ENCODE peak calls at places on chromosome 10, in six cellular contexts. N is kidney, R is cardiac muscle cell, X is upper lobe of left lung, P is psoas muscle, H is ovary. C is an unnamed sample.

GRCh38 chr10:76433161-76434005 is 1002.0 kb downstream of the LRMDA start:
- DNase-seq in N (no peak), R (no peak), X (peak; percentile 67), P (no peak), H (no peak), C (no peak)

GRCh38 chr10:77756319-77757232 is 119.0 kb upstream of the KCNMA1 start:
- DNase-seq in N (no peak), R (peak; percentile 84), X (no peak), P (peak; percentile 33), H (no peak), C (no peak)

GRCh38 chr10:51159841-51160240 is 85.6 kb downstream of the PRKG1 start:
- DNase-seq in N (no peak), R (peak; percentile 48), X (no peak), P (no peak), H (no peak), C (no peak)

GRCh38 chr10:51325649-51326048 is 251.4 kb downstream of the PRKG1 start:
- DNase-seq in N (no peak), R (no peak), X (no peak), P (no peak), H (no peak), C (no peak)

GRCh38 chr10:27450225-27450624 is 53.9 kb upstream of the RAB18 start:
- DNase-seq in N (no peak), R (no peak), X (no peak), P (no peak), H (no peak), C (no peak)

GRCh38 chr10:44860811-44861751 is 50.1 kb upstream of the TMEM72 start:
- DNase-seq in N (no peak), R (peak; percentile 60), X (no peak), P (peak; percentile 58), H (no peak), C (peak; percentile 70)

GRCh38 chr10:48800283-48800675 is 115.6 kb downstream of the WDFY4 start:
- DNase-seq in N (no peak), R (no peak), X (peak; percentile 34), P (no peak), H (no peak), C (no peak)

GRCh38 chr10:58089739-58090138 is 178.0 kb downstream of the IPMK start:
- DNase-seq in N (no peak), R (no peak), X (no peak), P (no peak), H (no peak), C (no peak)

DNA sequence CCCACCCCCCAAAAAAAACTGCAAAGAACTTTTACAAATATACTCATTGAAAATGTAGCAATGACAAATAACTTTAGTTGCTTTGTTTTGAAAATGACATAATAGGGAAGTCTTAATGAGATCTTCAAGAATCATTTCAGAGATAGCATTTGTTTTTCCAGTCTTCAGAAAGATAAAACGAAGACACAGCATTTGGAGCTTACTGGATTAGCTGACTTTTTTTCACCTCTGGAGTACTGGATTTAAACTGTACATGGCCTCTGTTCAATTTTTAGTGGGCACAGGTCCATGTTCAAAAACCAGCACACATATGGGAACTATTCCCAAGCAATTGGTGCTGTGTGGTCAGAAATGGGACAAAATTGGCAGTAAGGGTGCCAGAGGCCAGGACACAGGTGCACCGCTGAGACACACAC is 3.9 kb downstream of the RAB11FIP2 start:
- DNase-seq in N (no peak), R (no peak), X (no peak), P (no peak), H (no peak), C (no peak)
- H3K4me1 ChIP-seq in N (peaks cover 6% of the 10 kb centered on the region), R (peaks cover 17% of the 10 kb centered on the region), X (peaks cover 31% of the 10 kb centered on the region), P (peaks cover 46% of the 10 kb centered on the region), H (peaks cover 5% of the 10 kb centered on the region), C (peaks cover 26% of the 10 kb centered on the region)

DNA sequence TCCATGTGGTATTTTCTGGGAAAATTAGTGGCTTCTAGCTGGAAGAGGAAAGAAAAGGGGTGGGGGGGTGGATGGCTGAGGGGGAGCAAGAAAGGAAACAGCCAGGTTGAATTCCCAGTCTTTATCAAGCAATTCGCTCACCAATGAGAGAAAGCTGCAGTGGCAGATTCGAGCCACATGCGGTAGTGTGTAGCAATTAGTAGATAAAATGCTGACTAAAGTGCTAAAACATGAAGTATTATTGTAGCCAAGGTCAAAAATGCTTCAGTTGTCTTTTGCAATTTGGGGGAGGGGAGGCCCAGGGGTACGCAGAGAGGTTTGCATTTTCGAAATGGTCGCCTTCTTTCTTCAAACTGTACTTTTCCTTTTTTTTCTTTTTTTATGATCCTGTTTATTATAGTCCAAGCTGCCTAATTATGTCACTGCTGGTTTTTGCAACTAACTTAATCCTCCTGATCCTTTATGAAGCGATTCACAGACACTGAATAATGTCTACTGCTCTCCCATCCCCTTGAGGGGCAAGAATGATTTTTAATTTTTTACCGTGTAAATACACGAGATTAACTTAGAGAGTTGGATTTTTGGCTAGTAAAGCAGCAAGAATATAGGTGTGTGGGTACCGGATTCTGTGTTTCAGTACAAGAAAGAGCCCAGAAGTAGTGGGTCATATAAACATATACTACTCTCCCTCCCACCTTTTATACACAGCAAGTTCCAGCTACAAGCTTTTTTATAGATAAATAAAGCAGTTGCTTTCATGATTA is 3.6 kb upstream of the ARID5B start:
- DNase-seq in N (no peak), R (peak; percentile 77), X (peak; percentile 77), P (no peak), H (peak; percentile 52), C (no peak)
- TF ChIP-seq CTCF in N (peak; percentile 50), R (peak; percentile 36), X (peak; percentile 46), P (peak; percentile 30), H (peak; percentile 58), C (peak; percentile 39)

GRCh38 chr10:128868481-128868880 is 598.6 kb upstream of the MGMT start:
- DNase-seq in N (no peak), R (no peak), X (no peak), P (no peak), H (no peak), C (no peak)
- H3K4me1 ChIP-seq in N (peaks cover 3% of the 10 kb centered on the region), R (no peaks in the 10 kb centered on the region), X (no peaks in the 10 kb centered on the region), P (no peaks in the 10 kb centered on the region), H (peaks cover 4% of the 10 kb centered on the region), C (no peaks in the 10 kb centered on the region)

GRCh38 chr10:118615888-118616287 is 20.4 kb upstream of the PRLHR start:
- DNase-seq in N (no peak), R (no peak), X (no peak), P (no peak), H (no peak), C (no peak)
- TF ChIP-seq CTCF in N (no peak), R (no peak), X (no peak), P (no peak), H (no peak), C (no peak)

DNA sequence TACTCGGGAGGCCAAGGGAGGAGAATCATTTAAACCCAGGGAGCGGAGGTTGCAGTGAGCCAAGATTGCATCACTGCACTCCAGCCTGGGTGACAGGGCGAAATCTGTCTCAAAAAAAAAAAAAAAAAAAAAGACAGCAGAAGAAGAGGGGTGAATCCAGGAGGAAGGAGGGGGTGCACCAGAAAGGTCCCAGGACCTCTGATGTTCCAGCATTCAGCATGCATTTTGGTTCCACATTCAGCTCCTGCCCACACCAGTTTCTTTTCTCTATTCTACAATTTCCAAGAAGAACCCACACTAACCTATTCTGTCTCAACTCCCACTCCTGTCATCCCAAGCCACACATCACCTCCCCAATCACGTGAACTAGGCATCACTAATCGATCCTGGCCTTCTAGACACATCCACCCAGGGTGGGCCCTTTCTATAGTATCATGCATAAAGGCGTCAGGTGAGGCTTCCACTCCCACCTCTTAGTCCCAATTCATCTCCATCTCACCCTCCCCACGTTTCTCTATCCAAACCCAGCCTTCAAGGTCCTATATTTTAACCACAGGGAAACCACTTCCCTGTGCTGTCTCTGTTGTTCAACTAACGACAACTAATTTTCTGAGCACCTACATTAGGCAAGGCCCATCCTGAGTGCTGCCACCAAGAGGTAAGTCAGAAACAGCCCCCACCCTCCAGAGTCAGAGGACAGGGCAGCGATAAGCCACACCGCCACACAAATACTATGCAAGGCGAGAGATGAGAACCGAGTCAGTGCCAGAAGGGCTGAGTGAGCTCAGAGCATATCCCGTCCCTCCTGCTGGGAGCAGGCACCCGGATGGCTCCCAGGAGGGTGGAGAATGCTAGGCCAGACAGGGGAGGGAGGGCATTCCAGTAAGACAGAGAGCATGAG is 2.2 kb downstream of the ANXA11 start:
- DNase-seq in N (peak; percentile 88), R (peak; percentile 92), X (peak; percentile 84), P (peak; percentile 83), H (peak; percentile 54), C (peak; percentile 75)
- H3K4me1 ChIP-seq in N (peaks cover 46% of the 10 kb centered on the region), R (peaks cover 41% of the 10 kb centered on the region), X (peaks cover 79% of the 10 kb centered on the region), P (peaks cover 69% of the 10 kb centered on the region), H (peaks cover 28% of the 10 kb centered on the region), C (peaks cover 67% of the 10 kb centered on the region)

GRCh38 chr10:1187151-1187854 is 131.1 kb downstream of the WDR37 start:
- DNase-seq in N (no peak), R (no peak), X (peak; percentile 18), P (no peak), H (no peak), C (peak; percentile 47)

GRCh38 chr10:1188556-1189135 is 132.5 kb downstream of the WDR37 start:
- DNase-seq in N (no peak), R (no peak), X (peak; percentile 10), P (no peak), H (no peak), C (no peak)

GRCh38 chr10:1186693-1186990 is 130.5 kb downstream of the WDR37 start:
- DNase-seq in N (no peak), R (no peak), X (peak; percentile 15), P (no peak), H (no peak), C (no peak)

GRCh38 chr10:1189166-1190051 is 133.2 kb downstream of the WDR37 start:
- DNase-seq in N (no peak), R (no peak), X (peak; percentile 25), P (no peak), H (no peak), C (peak; percentile 33)

DNA sequence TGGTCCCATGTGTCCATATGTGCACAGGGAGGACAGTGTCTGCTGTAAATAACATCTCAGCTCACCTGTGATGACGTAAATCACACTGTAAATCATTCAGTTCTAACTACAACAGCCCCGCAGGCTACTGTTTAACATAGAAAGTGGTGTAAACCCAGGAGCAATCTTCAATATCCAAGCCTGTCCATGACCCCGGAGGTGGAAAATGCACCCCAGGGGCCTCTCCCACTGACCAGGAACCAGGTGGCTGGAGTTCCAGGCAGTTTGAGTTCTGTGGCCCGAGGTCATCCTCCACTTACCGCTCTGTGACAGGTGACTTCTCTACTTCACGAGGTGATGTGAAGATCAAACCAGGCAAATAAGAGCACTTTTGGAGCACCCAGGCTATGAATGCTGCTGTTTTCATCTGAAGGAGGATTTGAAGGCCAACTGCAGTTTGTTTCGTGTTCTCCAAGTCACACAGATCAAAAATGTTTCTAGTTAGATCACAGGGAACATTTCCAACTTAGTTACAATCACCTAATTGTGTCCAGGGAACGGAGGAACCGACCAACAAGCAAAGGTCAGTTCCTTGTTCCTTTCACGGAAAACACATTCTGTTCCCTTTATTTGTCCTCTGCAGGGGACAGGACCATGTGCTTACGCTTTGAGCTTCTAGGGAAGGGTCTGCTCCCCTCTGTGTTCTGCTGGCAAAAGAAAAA is 131.8 kb downstream of the WDR37 start:
- DNase-seq in N (no peak), R (no peak), X (peak; percentile 8), P (no peak), H (no peak), C (no peak)
- TF ChIP-seq CTCF in N (no peak), R (no peak), X (no peak), P (no peak), H (no peak), C (no peak)

DNA sequence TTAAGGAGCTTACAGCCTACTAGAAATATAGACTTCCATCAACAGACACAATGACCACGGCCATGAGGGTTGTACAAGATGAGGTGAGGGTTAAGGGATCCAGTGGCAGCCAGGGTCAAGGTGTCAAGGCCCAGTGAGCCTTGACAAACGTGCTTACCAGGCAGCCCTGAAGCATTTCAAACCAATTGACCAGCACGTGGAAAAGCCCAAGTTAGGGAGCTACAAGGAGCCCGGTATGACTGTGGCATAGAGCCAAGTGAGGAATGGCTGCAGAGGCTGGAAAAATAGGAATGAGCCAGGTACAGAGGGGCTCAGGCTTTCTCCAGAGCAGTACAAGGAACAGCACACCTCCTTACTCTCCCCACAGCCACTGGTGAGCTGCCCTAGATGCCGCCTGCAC is 12.7 kb downstream of the AFAP1L2 start:
- DNase-seq in N (no peak), R (no peak), X (no peak), P (no peak), H (no peak), C (no peak)
- H3K4me1 ChIP-seq in N (peaks cover 21% of the 10 kb centered on the region), R (no peaks in the 10 kb centered on the region), X (no peaks in the 10 kb centered on the region), P (no peaks in the 10 kb centered on the region), H (peaks cover 19% of the 10 kb centered on the region), C (peaks cover 35% of the 10 kb centered on the region)